ENCODE peak calls at places on chromosomes 5 and 9, in six cellular contexts. O is GM23338, H is uterus, P is neural progenitor cell, U is spleen, N is breast epithelium. M is an unnamed sample.

GRCh38 chr5:56099346-56099745 is 104.6 kb upstream of the IL6ST start:
- DNase-seq in H (no peak), U (no peak), N (no peak), O (no peak), P (no peak), M (no peak)

GRCh38 chr5:144308211-144308610 is 137.5 kb downstream of the KCTD16 start:
- DNase-seq in P (no peak), U (no peak), O (no peak), H (no peak), N (no peak), M (no peak)

GRCh38 chr5:95162231-95162992 is 122.5 kb downstream of the MCTP1 start:
- DNase-seq in O (no peak), H (no peak), P (no peak), U (no peak), N (no peak), M (no peak)

GRCh38 chr5:113142186-113142585 is 165.6 kb downstream of the DCP2 start:
- DNase-seq in U (no peak), N (no peak), P (no peak), O (no peak), H (no peak), M (no peak)

GRCh38 chr5:180208435-180209081 is 453 bp downstream of the RASGEF1C start:
- DNase-seq in N (no peak), U (peak; percentile 33), O (peak; percentile 51), P (peak; percentile 76), H (no peak), M (no peak)

GRCh38 chr5:105828855-105829254 is 1841.9 kb downstream of the EFNA5 start:
- DNase-seq in H (no peak), U (no peak), P (no peak), N (no peak), O (no peak), M (no peak)

GRCh38 chr5:69491027-69491426 is 1.6 kb upstream of the OCLN start:
- DNase-seq in O (no peak), N (no peak), H (no peak), P (no peak), U (no peak), M (no peak)

GRCh38 chr5:16932401-16932800 is 3.7 kb downstream of the MYO10 start:
- DNase-seq in H (no peak), O (no peak), U (no peak), N (no peak), P (no peak), M (no peak)

GRCh38 chr5:123701511-123702200 is 189.7 kb downstream of the CSNK1G3 start:
- DNase-seq in N (no peak), H (no peak), U (no peak), O (no peak), P (no peak), M (no peak)

GRCh38 chr5:30845194-30845593 is 348.3 kb upstream of the CDH6 start:
- DNase-seq in N (no peak), P (no peak), U (no peak), H (no peak), O (peak; percentile 14), M (no peak)

GRCh38 chr9:132977626-132978450 is 656 bp upstream of the GFI1B start:
- DNase-seq in H (peak; percentile 19), U (peak; percentile 88), N (no peak), O (peak; percentile 84), P (peak; percentile 79), M (peak; percentile 34)

GRCh38 chr5:37412515-37412914 is 33.4 kb downstream of the WDR70 start:
- DNase-seq in N (no peak), O (no peak), H (no peak), P (no peak), U (no peak), M (no peak)

GRCh38 chr5:123097871-123098735 is 9.1 kb downstream of the PRDM6 start:
- DNase-seq in H (no peak), N (no peak), P (peak; percentile 48), O (peak; percentile 44), U (no peak), M (no peak)

GRCh38 chr5:34891981-34892380 is 23.3 kb downstream of the RAD1 start:
- DNase-seq in H (peak; percentile 51), N (no peak), P (no peak), U (no peak), O (no peak), M (no peak)

GRCh38 chr9:27125030-27125429 is 16.0 kb downstream of the TEK start:
- DNase-seq in O (no peak), U (no peak), P (no peak), H (peak; percentile 65), N (no peak), M (peak; percentile 37)

GRCh38 chr5:179304466-179304865 is 40.8 kb downstream of the ADAMTS2 start:
- DNase-seq in O (no peak), P (no peak), U (no peak), N (no peak), H (no peak), M (no peak)

GRCh38 chr5:59813761-59814562 is 79.6 kb downstream of the PDE4D start:
- DNase-seq in P (peak; percentile 68), O (peak; percentile 81), N (no peak), U (no peak), H (no peak), M (no peak)

GRCh38 chr5:78345485-78345884 is 14.9 kb upstream of the SCAMP1 start:
- DNase-seq in O (no peak), P (no peak), N (no peak), H (no peak), U (no peak), M (no peak)

GRCh38 chr9:104286792-104287191 is 192.7 kb downstream of the SMC2 start:
- DNase-seq in H (no peak), O (no peak), N (no peak), U (no peak), P (no peak), M (no peak)

GRCh38 chr9:25442517-25442916 is 235.7 kb downstream of the TUSC1 start:
- DNase-seq in O (no peak), H (no peak), P (no peak), N (no peak), U (no peak), M (no peak)
- H3K27ac ChIP-seq in O (no peak overlapping the region), H (no peak overlapping the region), P (no peak overlapping the region), N (no peak overlapping the region), U (no peak overlapping the region), M (no peak overlapping the region)

GRCh38 chr9:15722888-15723287 is 170.0 kb downstream of the CCDC171 start:
- DNase-seq in U (no peak), N (no peak), P (peak; percentile 82), O (peak; percentile 28), H (no peak), M (no peak)
- H3K27ac ChIP-seq in U (no peak overlapping the region), N (no peak overlapping the region), P (no peak overlapping the region), O (no peak overlapping the region), H (no peak overlapping the region), M (no peak overlapping the region)

GRCh38 chr9:75391497-75391896 is 303.2 kb downstream of the OSTF1 start:
- DNase-seq in U (no peak), N (no peak), P (no peak), H (no peak), O (no peak), M (no peak)
- H3K27ac ChIP-seq in U (no peak overlapping the region), N (no peak overlapping the region), P (no peak overlapping the region), H (no peak overlapping the region), O (no peak overlapping the region), M (no peak overlapping the region)

GRCh38 chr9:35940474-35941467 is 17.2 kb downstream of the OR2S2 start:
- DNase-seq in O (no peak), P (no peak), H (no peak), N (no peak), U (no peak), M (no peak)

GRCh38 chr9:35938474-35939145 is 19.3 kb downstream of the OR2S2 start:
- DNase-seq in U (no peak), P (no peak), O (no peak), N (no peak), H (no peak), M (no peak)

GRCh38 chr9:35937227-35937626 is 20.7 kb downstream of the OR2S2 start:
- DNase-seq in H (no peak), O (no peak), U (no peak), N (no peak), P (no peak), M (no peak)

GRCh38 chr9:35942286-35942685 is 15.7 kb downstream of the OR2S2 start:
- DNase-seq in O (no peak), H (no peak), U (no peak), N (no peak), P (no peak), M (no peak)

GRCh38 chr9:35939851-35940250 is 18.1 kb downstream of the OR2S2 start:
- DNase-seq in U (no peak), O (no peak), P (no peak), N (no peak), H (no peak), M (no peak)
- H3K27ac ChIP-seq in U (peak overlapping the region; percentile 52), O (no peak overlapping the region), P (no peak overlapping the region), N (no peak overlapping the region), H (no peak overlapping the region), M (no peak overlapping the region)

GRCh38 chr5:75574791-75575190 is 36.5 kb upstream of the ANKDD1B start:
- DNase-seq in U (no peak), P (no peak), H (no peak), O (no peak), N (no peak), M (no peak)
- H3K27ac ChIP-seq in U (peak overlapping the region; percentile 25), P (no peak overlapping the region), H (no peak overlapping the region), O (no peak overlapping the region), N (no peak overlapping the region), M (no peak overlapping the region)

GRCh38 chr5:101783241-101784095 is 512.6 kb downstream of the SLCO4C1 start:
- DNase-seq in H (no peak), N (no peak), P (peak; percentile 41), O (peak; percentile 33), U (no peak), M (no peak)

GRCh38 chr5:101785090-101785489 is 511.0 kb downstream of the SLCO4C1 start:
- DNase-seq in H (no peak), U (no peak), P (no peak), N (no peak), O (no peak), M (no peak)

DNA sequence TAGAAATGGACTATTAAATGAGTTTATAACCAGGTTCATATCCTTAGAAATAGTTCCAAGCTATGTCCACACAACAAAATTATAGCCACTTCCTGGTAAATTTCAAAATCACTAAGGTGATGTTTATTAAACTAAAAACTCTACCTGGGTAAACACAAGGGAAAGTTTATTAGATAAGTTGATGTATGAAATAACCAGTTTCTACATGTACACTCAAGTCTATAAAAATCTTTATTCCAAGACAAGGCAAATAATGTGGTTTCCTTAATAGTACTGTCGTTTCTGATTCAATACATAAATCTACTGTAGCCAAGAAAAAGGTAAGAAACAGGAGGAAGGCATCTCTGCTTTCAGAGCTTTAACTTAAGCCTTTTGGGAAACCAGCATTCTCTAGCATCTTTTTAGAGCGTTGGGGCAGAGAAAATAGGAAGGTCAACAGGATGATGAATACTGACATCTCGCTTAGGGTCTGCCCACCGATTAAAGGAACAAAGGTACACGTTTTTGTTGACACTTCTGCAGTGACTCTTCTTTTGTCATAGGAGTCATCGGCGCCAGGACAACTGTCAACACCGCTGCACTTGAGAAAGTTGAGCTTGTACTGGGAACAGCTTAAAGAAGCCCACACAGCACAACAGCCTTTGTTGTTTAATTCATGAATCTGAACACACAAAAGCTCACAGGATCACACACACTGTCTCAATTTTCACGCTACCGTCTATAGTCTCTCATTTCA is 513.6 kb downstream of the SLCO4C1 start:
- DNase-seq in P (peak; percentile 34), H (no peak), N (no peak), U (no peak), O (no peak), M (no peak)
- H3K27ac ChIP-seq in P (no peak overlapping the region), H (no peak overlapping the region), N (no peak overlapping the region), U (no peak overlapping the region), O (no peak overlapping the region), M (no peak overlapping the region)

GRCh38 chr5:167786871-167787568 is 504.4 kb upstream of the WWC1 start:
- DNase-seq in O (no peak), U (no peak), P (no peak), H (no peak), N (no peak), M (no peak)
- H3K27ac ChIP-seq in O (no peak overlapping the region), U (no peak overlapping the region), P (no peak overlapping the region), H (no peak overlapping the region), N (no peak overlapping the region), M (no peak overlapping the region)